ENCODE peak calls at places on chromosome 9, in six cellular contexts. One of them, this sample, is unnamed.

GRCh38 chr9:116417464-116417863 is 263.9 kb downstream of the PAPPA start:
- DNase-seq in HT1080: peak; percentile 22
- DNase-seq in right cardiac atrium: no peak
- DNase-seq in HL-60: no peak
- DNase-seq in HS-5: no peak
- DNase-seq in NCI-H526 treated with DMSO at 0.1 percent for 48 hours: no peak
- DNase-seq in this sample: no peak

GRCh38 chr9:128191406-128192046 is at the start of gene CIZ1:
- DNase-seq in HL-60: peak; percentile 70
- DNase-seq in right cardiac atrium: peak; percentile 79
- DNase-seq in NCI-H526 treated with DMSO at 0.1 percent for 48 hours: peak; percentile 8
- DNase-seq in HT1080: peak; percentile 68
- DNase-seq in HS-5: no peak
- DNase-seq in this sample: peak; percentile 83

GRCh38 chr9:13431137-13431536 is 151.6 kb upstream of the MPDZ start:
- DNase-seq in HT1080: no peak
- DNase-seq in NCI-H526 treated with DMSO at 0.1 percent for 48 hours: no peak
- DNase-seq in right cardiac atrium: no peak
- DNase-seq in HS-5: no peak
- DNase-seq in HL-60: no peak
- DNase-seq in this sample: no peak

GRCh38 chr9:105281272-105281671 is 36.8 kb downstream of the SLC44A1 start:
- DNase-seq in NCI-H526 treated with DMSO at 0.1 percent for 48 hours: no peak
- DNase-seq in right cardiac atrium: no peak
- DNase-seq in HS-5: no peak
- DNase-seq in HL-60: no peak
- DNase-seq in HT1080: no peak
- DNase-seq in this sample: no peak

GRCh38 chr9:35816708-35817107 is 1.9 kb upstream of the HINT2 start:
- DNase-seq in HT1080: no peak
- DNase-seq in HS-5: no peak
- DNase-seq in right cardiac atrium: no peak
- DNase-seq in NCI-H526 treated with DMSO at 0.1 percent for 48 hours: no peak
- DNase-seq in HL-60: no peak
- DNase-seq in this sample: no peak

GRCh38 chr9:130260816-130261765 is 4.5 kb upstream of the HMCN2 start:
- DNase-seq in HT1080: no peak
- DNase-seq in right cardiac atrium: no peak
- DNase-seq in HS-5: no peak
- DNase-seq in HL-60: no peak
- DNase-seq in NCI-H526 treated with DMSO at 0.1 percent for 48 hours: no peak
- DNase-seq in this sample: no peak

GRCh38 chr9:124281934-124282351 is 24.2 kb downstream of the NEK6 start:
- DNase-seq in NCI-H526 treated with DMSO at 0.1 percent for 48 hours: no peak
- DNase-seq in HL-60: peak; percentile 51
- DNase-seq in HS-5: no peak
- DNase-seq in right cardiac atrium: no peak
- DNase-seq in HT1080: no peak
- DNase-seq in this sample: no peak

GRCh38 chr9:98357921-98358535 is 102.6 kb upstream of the TBC1D2 start:
- DNase-seq in HL-60: no peak
- DNase-seq in right cardiac atrium: no peak
- DNase-seq in NCI-H526 treated with DMSO at 0.1 percent for 48 hours: no peak
- DNase-seq in HS-5: no peak
- DNase-seq in HT1080: peak; percentile 48
- DNase-seq in this sample: no peak

GRCh38 chr9:114278881-114279570 is 43.9 kb upstream of the ORM1 start:
- DNase-seq in right cardiac atrium: peak; percentile 33
- DNase-seq in NCI-H526 treated with DMSO at 0.1 percent for 48 hours: no peak
- DNase-seq in HL-60: no peak
- DNase-seq in HS-5: no peak
- DNase-seq in HT1080: peak; percentile 83
- DNase-seq in this sample: no peak

GRCh38 chr9:86795861-86796497 is 151.3 kb downstream of the GAS1 start:
- DNase-seq in HS-5: peak; percentile 13
- DNase-seq in HL-60: no peak
- DNase-seq in HT1080: no peak
- DNase-seq in right cardiac atrium: peak; percentile 65
- DNase-seq in NCI-H526 treated with DMSO at 0.1 percent for 48 hours: no peak
- DNase-seq in this sample: no peak

GRCh38 chr9:76441551-76442322 is 17.2 kb upstream of the GCNT1 start:
- DNase-seq in NCI-H526 treated with DMSO at 0.1 percent for 48 hours: no peak
- DNase-seq in HT1080: peak; percentile 65
- DNase-seq in right cardiac atrium: no peak
- DNase-seq in HL-60: no peak
- DNase-seq in HS-5: no peak
- DNase-seq in this sample: peak; percentile 53

GRCh38 chr9:128153947-128154695 is 4.9 kb downstream of the LCN2 start:
- DNase-seq in HT1080: no peak
- DNase-seq in right cardiac atrium: peak; percentile 4
- DNase-seq in HS-5: no peak
- DNase-seq in HL-60: no peak
- DNase-seq in NCI-H526 treated with DMSO at 0.1 percent for 48 hours: no peak
- DNase-seq in this sample: no peak

GRCh38 chr9:136773386-136774044 is 9.2 kb upstream of the LCN15 start:
- DNase-seq in HS-5: no peak
- DNase-seq in HL-60: peak; percentile 65
- DNase-seq in HT1080: peak; percentile 45
- DNase-seq in right cardiac atrium: no peak
- DNase-seq in NCI-H526 treated with DMSO at 0.1 percent for 48 hours: no peak
- DNase-seq in this sample: peak; percentile 34

GRCh38 chr9:114405294-114406034 is 17.7 kb upstream of the AKNA start:
- DNase-seq in NCI-H526 treated with DMSO at 0.1 percent for 48 hours: peak; percentile 0
- DNase-seq in HL-60: peak; percentile 75
- DNase-seq in HT1080: peak; percentile 85
- DNase-seq in HS-5: peak; percentile 38
- DNase-seq in right cardiac atrium: peak; percentile 81
- DNase-seq in this sample: peak; percentile 77

GRCh38 chr9:7879551-7880245 is 80.1 kb upstream of the DMAC1 start:
- DNase-seq in right cardiac atrium: no peak
- DNase-seq in HL-60: peak; percentile 69
- DNase-seq in HS-5: no peak
- DNase-seq in NCI-H526 treated with DMSO at 0.1 percent for 48 hours: no peak
- DNase-seq in HT1080: peak; percentile 92
- DNase-seq in this sample: peak; percentile 50

GRCh38 chr9:16475257-16475656 is 395.2 kb downstream of the BNC2 start:
- DNase-seq in HS-5: no peak
- DNase-seq in right cardiac atrium: no peak
- DNase-seq in HT1080: no peak
- DNase-seq in NCI-H526 treated with DMSO at 0.1 percent for 48 hours: no peak
- DNase-seq in HL-60: no peak
- DNase-seq in this sample: no peak

GRCh38 chr9:136722969-136723356 is 10.6 kb downstream of the DIPK1B start:
- DNase-seq in HS-5: no peak
- DNase-seq in right cardiac atrium: no peak
- DNase-seq in HL-60: no peak
- DNase-seq in NCI-H526 treated with DMSO at 0.1 percent for 48 hours: no peak
- DNase-seq in HT1080: peak; percentile 53
- DNase-seq in this sample: no peak

GRCh38 chr9:14654932-14655331 is 38.3 kb downstream of the ZDHHC21 start:
- DNase-seq in NCI-H526 treated with DMSO at 0.1 percent for 48 hours: no peak
- DNase-seq in HS-5: no peak
- DNase-seq in HL-60: no peak
- DNase-seq in HT1080: no peak
- DNase-seq in right cardiac atrium: no peak
- DNase-seq in this sample: no peak

GRCh38 chr9:36214571-36214970 is 23.9 kb downstream of the CLTA start:
- DNase-seq in NCI-H526 treated with DMSO at 0.1 percent for 48 hours: no peak
- DNase-seq in HL-60: no peak
- DNase-seq in HS-5: no peak
- DNase-seq in HT1080: no peak
- DNase-seq in right cardiac atrium: no peak
- DNase-seq in this sample: no peak